ENCODE peak calls at places on chromosome 7, in nine cellular contexts. Q is transverse colon, N is stomach, B is endothelial cell of umbilical vein, J is HCT116, A is K562, I is suprapubic skin, R is H1, L is GM12878. G is an unnamed sample.

GRCh38 chr7:67618569-67619543 is 622.2 kb downstream of the TYW1 start:
- DNase-seq in J (no peak), I (no peak), B (no peak), R (peak), N (no peak), Q (no peak), A (no peak), L (no peak), G (no peak)

GRCh38 chr7:115352375-115352774 is 430.5 kb downstream of the MDFIC start:
- DNase-seq in Q (no peak), A (no peak), N (no peak), L (no peak), J (no peak), I (no peak), R (no peak), B (no peak), G (no peak)

GRCh38 chr7:123797673-123798526 is 47.1 kb upstream of the HYAL4 start:
- DNase-seq in N (no peak), A (peak), R (peak), I (no peak), B (peak), J (peak), Q (no peak), L (no peak), G (no peak)

GRCh38 chr7:146658604-146659003 is 542.0 kb downstream of the CNTNAP2 start:
- DNase-seq in J (no peak), I (no peak), A (no peak), B (no peak), N (no peak), L (no peak), R (no peak), Q (no peak), G (no peak)

GRCh38 chr7:105369944-105370343 is 18.8 kb downstream of the SRPK2 start:
- DNase-seq in L (no peak), N (no peak), J (no peak), A (no peak), R (no peak), Q (no peak), I (no peak), B (no peak), G (no peak)

GRCh38 chr7:16420649-16421332 is 547 bp downstream of the CRPPA start:
- DNase-seq in L (peak), I (peak), Q (peak), N (peak), A (peak), J (peak), B (peak), R (peak), G (peak)

GRCh38 chr7:26992670-26993069 is 103.1 kb downstream of the HOXA1 start:
- DNase-seq in I (no peak), A (no peak), L (no peak), R (no peak), B (no peak), N (no peak), J (no peak), Q (no peak), G (no peak)

GRCh38 chr7:113968713-113969112 is 49.9 kb upstream of the PPP1R3A start:
- DNase-seq in R (no peak), I (no peak), N (no peak), B (no peak), Q (no peak), A (no peak), L (no peak), J (no peak), G (no peak)

GRCh38 chr7:13945670-13946069 is 43.8 kb downstream of the ETV1 start:
- DNase-seq in B (no peak), I (no peak), A (no peak), Q (no peak), N (no peak), L (no peak), R (no peak), J (no peak), G (no peak)

GRCh38 chr7:47937711-47938573 is 10.3 kb downstream of the PKD1L1 start:
- DNase-seq in R (no peak), N (no peak), Q (peak), A (no peak), B (no peak), L (peak), I (no peak), J (no peak), G (peak)

GRCh38 chr7:71752171-71752935 is 620.4 kb downstream of the GALNT17 start:
- DNase-seq in N (peak), B (no peak), I (no peak), A (peak), L (no peak), Q (peak), R (peak), J (no peak), G (peak)

GRCh38 chr7:73669858-73670385 is 2.3 kb downstream of the VPS37D start:
- DNase-seq in Q (no peak), N (no peak), L (no peak), A (no peak), R (no peak), J (no peak), I (no peak), B (no peak), G (no peak)

GRCh38 chr7:66013938-66014337 is 31.9 kb upstream of the GUSB start:
- DNase-seq in Q (peak), B (peak), R (peak), I (no peak), A (no peak), J (peak), N (peak), L (no peak), G (no peak)

GRCh38 chr7:37510043-37510634 is 61.5 kb upstream of the ELMO1 start:
- DNase-seq in L (no peak), B (peak), I (no peak), J (no peak), Q (no peak), A (peak), N (no peak), R (no peak), G (no peak)

GRCh38 chr7:46747222-46747621 is 826.1 kb upstream of the IGFBP3 start:
- DNase-seq in J (peak), N (no peak), A (no peak), B (no peak), R (no peak), I (no peak), L (no peak), Q (no peak), G (no peak)

GRCh38 chr7:4006687-4007086 is 675.4 kb upstream of the FOXK1 start:
- DNase-seq in Q (no peak), A (no peak), R (no peak), I (no peak), N (no peak), B (no peak), J (no peak), L (no peak), G (no peak)
- TF ChIP-seq POLR2AphosphoS5 in Q (no peak), A (no peak), R (no peak), I (no peak), N (no peak), B (no peak), J (no peak), L (no peak), G (no peak)

GRCh38 chr7:140200102-140200989 is 23.6 kb upstream of the KDM7A start:
- DNase-seq in B (peak), L (no peak), Q (peak), I (peak), A (peak), R (no peak), J (no peak), N (peak), G (no peak)
- TF ChIP-seq POLR2A in B (no peak), L (no peak), Q (no peak), I (no peak), A (no peak), R (no peak), J (no peak), N (no peak), G (no peak)

GRCh38 chr7:138478499-138478908 is 18.4 kb downstream of the TRIM24 start:
- DNase-seq in I (no peak), Q (no peak), L (peak), R (no peak), N (peak), B (no peak), A (no peak), J (no peak), G (no peak)

GRCh38 chr7:138475377-138475776 is 15.3 kb downstream of the TRIM24 start:
- DNase-seq in N (no peak), R (no peak), J (no peak), L (no peak), I (no peak), A (no peak), B (no peak), Q (no peak), G (no peak)

GRCh38 chr7:138480527-138480926 is 20.5 kb downstream of the TRIM24 start:
- DNase-seq in J (no peak), L (no peak), R (no peak), Q (no peak), A (no peak), B (no peak), N (no peak), I (no peak), G (no peak)

GRCh38 chr7:138477081-138477578 is 17.1 kb downstream of the TRIM24 start:
- DNase-seq in Q (no peak), B (no peak), N (no peak), J (no peak), L (no peak), A (no peak), I (no peak), R (no peak), G (no peak)

DNA sequence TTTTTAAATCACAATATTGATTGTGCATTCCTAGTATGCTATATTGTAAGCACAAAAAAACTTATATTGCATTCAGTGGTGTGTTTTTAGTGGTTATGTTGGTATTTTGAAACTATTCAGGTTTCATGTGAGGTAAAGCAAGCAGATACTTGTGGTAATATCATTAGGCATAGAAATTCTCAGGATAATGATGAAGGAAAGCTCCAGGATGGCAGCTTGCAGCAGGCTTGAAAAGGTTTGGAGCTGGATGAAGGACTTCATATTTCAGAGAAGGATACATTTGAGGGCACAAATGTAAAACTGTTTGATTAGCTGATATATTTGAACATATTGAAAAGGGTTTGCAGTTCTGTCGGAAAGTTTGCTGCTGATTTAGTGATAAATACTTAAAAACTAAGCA is 17.5 kb downstream of the TRIM24 start:
- DNase-seq in R (no peak), B (no peak), Q (no peak), L (no peak), J (no peak), N (no peak), A (no peak), I (no peak), G (no peak)
- TF ChIP-seq POLR2AphosphoS5 in R (no peak), B (no peak), Q (no peak), L (no peak), J (no peak), N (no peak), A (no peak), I (no peak), G (no peak)

DNA sequence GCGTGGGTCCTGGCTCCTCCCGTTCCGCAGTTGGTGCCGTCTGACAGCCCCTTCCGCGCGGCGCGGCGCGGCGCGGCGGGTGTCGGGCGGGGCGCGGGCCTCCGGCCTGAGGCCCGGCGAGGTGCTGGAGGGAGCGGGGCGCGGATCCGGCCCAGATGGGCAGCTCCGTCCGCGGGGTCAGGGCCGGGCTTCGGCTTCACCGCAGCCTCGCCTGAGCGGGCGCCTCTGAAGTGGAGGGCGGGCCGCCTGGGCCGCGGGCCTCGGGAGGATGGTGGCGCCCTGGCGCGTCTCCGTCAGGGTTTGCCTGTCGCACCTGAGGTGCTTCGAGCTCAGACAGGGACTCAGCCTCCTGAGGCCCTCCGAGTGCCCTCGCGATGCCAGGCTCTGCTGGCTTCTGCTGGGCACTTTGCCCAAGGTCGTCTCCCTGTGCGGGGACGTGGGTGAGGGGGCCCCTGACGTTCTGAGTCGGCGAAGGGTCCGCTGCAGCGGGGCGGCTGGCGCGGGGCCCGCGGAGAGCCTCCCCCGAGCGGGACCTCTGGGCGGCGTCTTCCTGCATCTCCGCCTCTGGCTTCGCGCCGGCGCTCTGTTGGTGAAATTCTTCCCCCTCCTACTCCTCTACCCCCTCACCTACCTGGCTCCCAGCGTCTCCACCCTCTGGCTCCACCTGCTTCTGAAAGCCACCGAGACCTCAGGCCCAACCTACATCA is 471 bp downstream of the ADCK2 start:
- DNase-seq in J (no peak), N (peak), Q (peak), I (no peak), A (peak), B (peak), R (no peak), L (no peak), G (peak)
- TF ChIP-seq POLR2A in J (peak), N (no peak), Q (peak), I (no peak), A (peak), B (no peak), R (no peak), L (peak), G (no peak)

DNA sequence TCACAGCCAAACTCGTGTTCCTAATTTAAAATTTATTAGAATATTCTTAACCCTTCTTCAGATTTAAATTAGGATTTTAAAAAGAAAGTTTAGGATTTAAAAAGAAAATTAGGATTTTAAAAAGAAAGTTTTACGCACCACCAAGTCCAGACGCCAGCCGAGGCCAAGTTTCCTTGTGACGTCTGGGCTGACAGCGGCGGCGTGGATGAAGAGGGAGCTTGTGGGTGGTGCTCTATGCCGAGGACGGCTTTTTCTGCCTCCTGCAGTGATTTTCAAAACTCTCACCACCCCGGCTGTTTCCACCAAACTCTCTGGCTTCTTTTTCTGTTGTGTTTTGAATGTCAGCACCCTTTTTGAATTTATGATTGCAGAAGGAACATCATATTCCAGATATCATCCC is 252.9 kb downstream of the DNAJB6 start:
- DNase-seq in N (no peak), B (no peak), I (no peak), A (no peak), L (no peak), Q (no peak), J (no peak), R (no peak), G (no peak)
- TF ChIP-seq POLR2AphosphoS5 in N (no peak), B (no peak), I (no peak), A (no peak), L (no peak), Q (no peak), J (no peak), R (no peak), G (no peak)

GRCh38 chr7:5695037-5695708 is 86.3 kb downstream of the RNF216 start:
- DNase-seq in L (peak), I (no peak), J (no peak), R (no peak), Q (peak), B (no peak), N (no peak), A (no peak), G (no peak)
- TF ChIP-seq POLR2A in L (peak), I (no peak), J (no peak), R (no peak), Q (peak), B (no peak), N (no peak), A (no peak), G (peak)

G was measured in GM12892.